ENCODE peak calls at places on chromosomes 11 and 22, in six cellular contexts. M is endothelial cell of umbilical vein, P is A549, D is NB4, T is GM12878, B is K562. G is an unnamed sample.
A peak's percentile ranks its signal among the peaks of the same experiment; 100 is the strongest.

GRCh38 chr11:2775626-2776350 is 76.0 kb upstream of the KCNQ1OT1 start:
- DNase-seq in M (no peak), P (no peak), D (no peak), T (no peak), B (no peak), G (no peak)

GRCh38 chr22:23225724-23226496 is 45.6 kb downstream of the BCR start:
- DNase-seq in M (peak; percentile 85), P (peak; percentile 36), D (no peak), T (no peak), B (no peak), G (no peak)

GRCh38 chr22:38271927-38272372 is 860 bp downstream of the TMEM184B start:
- DNase-seq in M (no peak), P (no peak), D (no peak), T (no peak), B (no peak), G (no peak)

GRCh38 chr11:130403301-130403804 is 25.1 kb downstream of the ADAMTS8 start:
- DNase-seq in M (no peak), P (no peak), D (no peak), T (no peak), B (no peak), G (no peak)

GRCh38 chr22:31056986-31057599 is 24.0 kb upstream of the SMTN start:
- DNase-seq in M (no peak), P (no peak), D (no peak), T (no peak), B (no peak), G (no peak)

GRCh38 chr11:14764899-14765527 is 121.4 kb downstream of the PDE3B start:
- DNase-seq in M (peak; percentile 27), P (no peak), D (peak; percentile 82), T (peak; percentile 65), B (peak; percentile 70), G (no peak)

GRCh38 chr11:120403966-120404365 is 67.8 kb downstream of the ARHGEF12 start:
- DNase-seq in M (no peak), P (no peak), D (no peak), T (no peak), B (no peak), G (no peak)

GRCh38 chr11:125257185-125257584 is 92.6 kb downstream of the PKNOX2 start:
- DNase-seq in M (peak; percentile 9), P (peak; percentile 2), D (no peak), T (no peak), B (peak; percentile 31), G (no peak)

GRCh38 chr22:30007361-30007760 is 72.9 kb upstream of the HORMAD2 start:
- DNase-seq in M (no peak), P (no peak), D (no peak), T (no peak), B (no peak), G (no peak)

GRCh38 chr11:46281374-46281831 is 3.9 kb downstream of the CREB3L1 start:
- DNase-seq in M (no peak), P (no peak), D (peak; percentile 38), T (no peak), B (peak; percentile 70), G (no peak)

GRCh38 chr11:133553885-133554586 is 21.7 kb upstream of the OPCML start:
- DNase-seq in M (no peak), P (no peak), D (no peak), T (no peak), B (no peak), G (no peak)

GRCh38 chr11:71183878-71184277 is 68.5 kb downstream of the SHANK2 start:
- DNase-seq in M (no peak), P (no peak), D (no peak), T (no peak), B (no peak), G (no peak)

GRCh38 chr11:19025799-19026406 is 34.6 kb downstream of the MRGPRX2 start:
- DNase-seq in M (peak; percentile 67), P (no peak), D (no peak), T (no peak), B (no peak), G (no peak)
- TF ChIP-seq MYC in M (no peak), P (no peak), D (no peak), T (no peak), B (no peak), G (no peak)

GRCh38 chr11:77370217-77370616 is 68.7 kb upstream of the GDPD4 start:
- DNase-seq in M (no peak), P (no peak), D (no peak), T (no peak), B (no peak), G (no peak)
- TF ChIP-seq CTCF in M (no peak), P (no peak), D (no peak), T (no peak), B (no peak), G (no peak)

GRCh38 chr11:18773681-18774080 is 17.9 kb downstream of the PTPN5 start:
- DNase-seq in M (no peak), P (no peak), D (no peak), T (no peak), B (no peak), G (no peak)

GRCh38 chr11:18776324-18776723 is 15.3 kb downstream of the PTPN5 start:
- DNase-seq in M (no peak), P (no peak), D (peak; percentile 47), T (no peak), B (no peak), G (no peak)

GRCh38 chr11:18775492-18776292 is 15.9 kb downstream of the PTPN5 start:
- DNase-seq in M (peak; percentile 41), P (peak; percentile 76), D (peak; percentile 66), T (no peak), B (peak; percentile 78), G (peak; percentile 46)

GRCh38 chr11:18773104-18773503 is 18.5 kb downstream of the PTPN5 start:
- DNase-seq in M (no peak), P (no peak), D (no peak), T (no peak), B (no peak), G (no peak)

DNA sequence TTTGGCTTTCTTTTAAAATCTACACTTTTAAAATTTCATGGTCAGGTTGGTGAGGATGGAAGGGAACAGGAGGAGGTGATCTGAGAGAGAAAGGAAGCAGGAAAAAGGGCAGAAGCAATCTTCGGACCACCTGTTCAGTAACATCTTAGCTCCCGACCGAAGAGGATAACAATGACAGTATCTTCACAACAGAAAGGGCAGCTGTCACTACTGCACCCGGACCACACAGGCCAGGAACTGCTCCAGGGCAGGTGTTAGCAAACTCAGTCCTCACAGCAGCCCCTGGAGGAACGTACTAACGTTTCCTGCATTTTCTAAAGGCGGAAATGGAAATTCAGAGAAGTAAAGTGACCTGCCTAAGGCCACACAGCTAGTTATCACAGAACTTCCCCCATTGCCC is 16.8 kb downstream of the PTPN5 start:
- DNase-seq in M (no peak), P (no peak), D (no peak), T (no peak), B (no peak), G (no peak)
- TF ChIP-seq MYC in M (no peak), P (no peak), D (no peak), T (no peak), B (no peak), G (no peak)

GRCh38 chr11:87463486-87464102 is 425.9 kb downstream of the TMEM135 start:
- DNase-seq in M (no peak), P (peak; percentile 51), D (peak; percentile 37), T (no peak), B (peak; percentile 39), G (peak; percentile 38)
- TF ChIP-seq CTCF in M (no peak), P (no peak), D (peak; percentile 12), T (peak; percentile 42), B (peak; percentile 51), G (peak; percentile 66)

G was measured in HepG2.